ENCODE peak calls at places on chromosomes 5 and 9, in ten cellular contexts. U is posterior vena cava; A is RWPE2; V is foreskin keratinocyte; F is SW480; P is GDM1; M is Panc1; B is stimulated activated CD8-positive, alpha-beta memory T cell treated with anti-CD3 and anti-CD28 coated beads, Interleukin-7, amount 100 ng/mL, for 24 hours; H is non-pigmented ciliary epithelial cell; D is GM19239. R is an unnamed sample.

GRCh38 chr5:140246378-140247122 is 56.4 kb downstream of the PFDN1 start:
- DNase-seq in U (peak; percentile 86), A (peak; percentile 49), V (no peak), F (no peak), P (no peak), M (no peak), B (no peak), H (peak; percentile 43), D (no peak), R (peak; percentile 76)

GRCh38 chr9:34430843-34431437 is 27.4 kb downstream of the FAM219A start:
- DNase-seq in U (peak; percentile 85), A (no peak), V (peak; percentile 68), F (peak; percentile 23), P (no peak), M (no peak), B (no peak), H (no peak), D (no peak), R (peak; percentile 62)

GRCh38 chr5:168819004-168819626 is 239.9 kb upstream of the PANK3 start:
- DNase-seq in U (no peak), A (no peak), V (no peak), F (no peak), P (no peak), M (no peak), B (no peak), H (no peak), D (no peak), R (no peak)

GRCh38 chr5:80739898-80740297 is 85.1 kb upstream of the DHFR start:
- DNase-seq in U (no peak), A (no peak), V (no peak), F (no peak), P (no peak), M (no peak), B (no peak), H (no peak), D (no peak), R (no peak)

GRCh38 chr9:78695521-78695920 is 398.6 kb downstream of the PSAT1 start:
- DNase-seq in U (peak; percentile 62), A (no peak), V (no peak), F (no peak), P (no peak), M (no peak), B (no peak), H (no peak), D (no peak), R (no peak)

GRCh38 chr5:6719896-6720560 is 6.8 kb downstream of the TENT4A start:
- DNase-seq in U (no peak), A (no peak), V (no peak), F (no peak), P (no peak), M (no peak), B (no peak), H (no peak), D (no peak), R (no peak)

GRCh38 chr9:27247756-27248155 is 49.2 kb downstream of the EQTN start:
- DNase-seq in U (no peak), A (no peak), V (peak; percentile 28), F (peak; percentile 56), P (peak; percentile 0), M (no peak), B (no peak), H (no peak), D (peak; percentile 12), R (peak; percentile 9)

GRCh38 chr5:106171708-106172107 is 1499.0 kb downstream of the EFNA5 start:
- DNase-seq in U (no peak), A (no peak), V (no peak), F (no peak), P (no peak), M (no peak), B (no peak), H (peak; percentile 41), D (no peak), R (no peak)

GRCh38 chr9:125377584-125378250 is 116.1 kb downstream of the GAPVD1 start:
- DNase-seq in U (peak; percentile 56), A (no peak), V (no peak), F (no peak), P (no peak), M (no peak), B (no peak), H (no peak), D (no peak), R (no peak)

GRCh38 chr5:147461915-147462314 is 48.0 kb downstream of the DPYSL3 start:
- DNase-seq in U (no peak), A (no peak), V (no peak), F (no peak), P (no peak), M (no peak), B (no peak), H (no peak), D (no peak), R (no peak)

GRCh38 chr9:86859966-86860365 is 87.3 kb downstream of the GAS1 start:
- DNase-seq in U (no peak), A (no peak), V (no peak), F (no peak), P (no peak), M (no peak), B (no peak), H (no peak), D (no peak), R (no peak)

GRCh38 chr9:135484460-135485277 is 5.1 kb downstream of the PPP1R26 start:
- DNase-seq in U (no peak), A (no peak), V (no peak), F (no peak), P (no peak), M (no peak), B (no peak), H (no peak), D (no peak), R (no peak)

GRCh38 chr5:68730220-68731010 is 363.4 kb upstream of the SLC30A5 start:
- DNase-seq in U (no peak), A (no peak), V (no peak), F (no peak), P (no peak), M (peak; percentile 22), B (no peak), H (peak; percentile 65), D (no peak), R (no peak)

GRCh38 chr9:22037954-22038690 is 29.0 kb upstream of the CDKN2B start:
- DNase-seq in U (no peak), A (no peak), V (no peak), F (peak; percentile 47), P (no peak), M (no peak), B (no peak), H (no peak), D (no peak), R (no peak)

GRCh38 chr9:70477146-70477745 is 62.8 kb upstream of the KLF9 start:
- DNase-seq in U (no peak), A (no peak), V (no peak), F (no peak), P (no peak), M (no peak), B (no peak), H (no peak), D (no peak), R (no peak)

GRCh38 chr9:4463824-4464223 is 26.4 kb upstream of the SLC1A1 start:
- DNase-seq in U (no peak), A (no peak), V (no peak), F (no peak), P (no peak), M (no peak), B (no peak), H (no peak), D (no peak), R (no peak)

GRCh38 chr9:18707489-18708210 is 233.7 kb downstream of the ADAMTSL1 start:
- DNase-seq in U (no peak), A (no peak), V (no peak), F (no peak), P (no peak), M (no peak), B (no peak), H (no peak), D (no peak), R (no peak)

GRCh38 chr9:75181748-75182147 is 93.4 kb downstream of the OSTF1 start:
- DNase-seq in U (no peak), A (peak; percentile 76), V (peak; percentile 94), F (peak; percentile 37), P (no peak), M (peak; percentile 7), B (no peak), H (peak; percentile 49), D (no peak), R (no peak)

GRCh38 chr9:124537926-124538325 is 30.7 kb upstream of the NR5A1 start:
- DNase-seq in U (no peak), A (no peak), V (no peak), F (no peak), P (no peak), M (no peak), B (no peak), H (no peak), D (no peak), R (no peak)

GRCh38 chr5:157100140-157100679 is 8.6 kb downstream of the HAVCR2 start:
- DNase-seq in U (no peak), A (no peak), V (no peak), F (no peak), P (no peak), M (peak; percentile 18), B (no peak), H (no peak), D (no peak), R (no peak)

GRCh38 chr5:34488984-34489383 is 167.1 kb upstream of the RAI14 start:
- DNase-seq in U (no peak), A (no peak), V (no peak), F (no peak), P (no peak), M (no peak), B (no peak), H (no peak), D (no peak), R (peak; percentile 38)

GRCh38 chr5:38899936-38900335 is 54.1 kb downstream of the OSMR start:
- DNase-seq in U (no peak), A (no peak), V (no peak), F (no peak), P (no peak), M (no peak), B (no peak), H (no peak), D (no peak), R (peak; percentile 2)

GRCh38 chr9:127682351-127683136 is 24.2 kb upstream of the CFAP157 start:
- DNase-seq in U (no peak), A (no peak), V (no peak), F (no peak), P (no peak), M (no peak), B (no peak), H (no peak), D (no peak), R (no peak)

GRCh38 chr9:87885484-87886189 is 3.0 kb downstream of the SPATA31E1 start:
- DNase-seq in U (no peak), A (no peak), V (no peak), F (no peak), P (no peak), M (no peak), B (no peak), H (no peak), D (no peak), R (no peak)

GRCh38 chr9:133704711-133705181 is 33.4 kb downstream of the SARDH start:
- DNase-seq in U (peak; percentile 61), A (peak; percentile 51), V (no peak), F (no peak), P (no peak), M (no peak), B (no peak), H (no peak), D (no peak), R (no peak)